ENCODE peak calls at places on chromosomes 16 and 17, in five cellular contexts. T is uterus, I is endodermal cell, U is neuronal stem cell, Q is pancreas. S is an unnamed sample. For H3K36me3, the result is how much of the 10 kb centered on the place peaks cover.

GRCh38 chr17:37191219-37191618 is 184.6 kb upstream of the C17orf78 start:
- DNase-seq in U (no peak), T (no peak), Q (no peak), I (no peak), S (no peak)

GRCh38 chr16:79949417-79949816 is 348.9 kb upstream of the MAF start:
- DNase-seq in Q (no peak), T (no peak), I (no peak), U (no peak), S (no peak)

GRCh38 chr17:65530158-65530984 is 31.1 kb downstream of the AXIN2 start:
- DNase-seq in T (no peak), I (peak), U (no peak), Q (no peak), S (peak)

GRCh38 chr16:87051526-87052320 is 265.5 kb downstream of the C16orf95 start:
- DNase-seq in T (no peak), I (no peak), U (no peak), Q (no peak), S (no peak)

GRCh38 chr16:10120953-10121352 is 61.3 kb downstream of the GRIN2A start:
- DNase-seq in I (no peak), T (no peak), Q (no peak), U (no peak), S (no peak)

GRCh38 chr16:73187163-73187562 is 139.2 kb upstream of the ZFHX3 start:
- DNase-seq in Q (no peak), U (no peak), I (no peak), T (no peak), S (no peak)

GRCh38 chr16:78879046-78879445 is 721.5 kb downstream of the MAF start:
- DNase-seq in Q (no peak), I (no peak), T (no peak), U (no peak), S (no peak)

GRCh38 chr17:56934280-56934679 is 20.4 kb upstream of the TRIM25 start:
- DNase-seq in I (no peak), U (no peak), T (no peak), Q (no peak), S (no peak)

GRCh38 chr17:49365667-49366066 is 3.6 kb upstream of the ZNF652 start:
- DNase-seq in U (no peak), Q (no peak), I (peak), T (no peak), S (no peak)

GRCh38 chr17:63696381-63696961 is 3.5 kb downstream of the LIMD2 start:
- DNase-seq in I (peak), T (no peak), U (peak), Q (no peak), S (no peak)

GRCh38 chr17:61594294-61594825 is 3.3 kb upstream of the NACA2 start:
- DNase-seq in U (no peak), Q (no peak), I (no peak), T (no peak), S (no peak)

GRCh38 chr16:13643412-13643811 is 276.5 kb upstream of the ERCC4 start:
- DNase-seq in Q (no peak), T (no peak), I (no peak), U (no peak), S (no peak)

DNA sequence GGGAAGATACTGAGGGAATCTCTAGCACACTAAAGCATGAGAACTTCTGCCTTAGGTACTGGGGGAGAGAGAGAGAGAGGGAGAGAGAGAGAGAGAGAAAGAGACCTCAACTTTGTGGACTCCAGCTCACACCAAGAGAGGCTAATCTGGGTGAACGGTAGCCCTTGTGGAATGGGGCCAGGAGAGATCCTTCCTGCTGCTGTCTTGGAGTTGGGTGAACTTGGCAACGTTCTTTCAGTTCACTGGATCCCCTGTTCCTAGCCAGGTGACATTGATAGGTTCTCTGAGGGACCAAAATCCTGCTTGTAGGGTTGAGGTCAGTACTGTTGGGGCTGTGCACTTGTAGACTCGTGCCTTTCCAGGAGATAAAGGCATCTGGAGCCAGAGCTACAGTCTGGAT is 26.5 kb upstream of the WFIKKN2 start:
- DNase-seq in Q (no peak), U (no peak), T (no peak), I (no peak), S (no peak)
- H3K4me3 ChIP-seq in Q (no peak), U (no peak), T (no peak), I (no peak), S (no peak)

GRCh38 chr17:33144837-33145236 is 148.3 kb downstream of the ASIC2 start:
- DNase-seq in I (no peak), Q (no peak), U (no peak), T (no peak), S (no peak)
- H3K36me3 ChIP-seq in I (under half), Q (under half), U (under half), T (under half), S (under half)

GRCh38 chr17:33832295-33832694 is 422.8 kb upstream of the CCL2 start:
- DNase-seq in T (no peak), U (peak), Q (no peak), I (peak), S (no peak)
- H3K4me3 ChIP-seq in T (no peak), U (no peak), Q (no peak), I (no peak), S (no peak)

GRCh38 chr16:80971814-80972213 is 34.9 kb downstream of the CMC2 start:
- DNase-seq in Q (no peak), T (no peak), U (no peak), I (no peak), S (no peak)

GRCh38 chr16:80976946-80977345 is 29.7 kb downstream of the CMC2 start:
- DNase-seq in U (no peak), Q (no peak), T (no peak), I (no peak), S (no peak)

GRCh38 chr16:80973991-80974390 is 32.7 kb downstream of the CMC2 start:
- DNase-seq in Q (no peak), T (no peak), U (no peak), I (no peak), S (no peak)

GRCh38 chr16:80972611-80973010 is 34.1 kb downstream of the CMC2 start:
- DNase-seq in Q (no peak), I (no peak), U (no peak), T (no peak), S (no peak)

DNA sequence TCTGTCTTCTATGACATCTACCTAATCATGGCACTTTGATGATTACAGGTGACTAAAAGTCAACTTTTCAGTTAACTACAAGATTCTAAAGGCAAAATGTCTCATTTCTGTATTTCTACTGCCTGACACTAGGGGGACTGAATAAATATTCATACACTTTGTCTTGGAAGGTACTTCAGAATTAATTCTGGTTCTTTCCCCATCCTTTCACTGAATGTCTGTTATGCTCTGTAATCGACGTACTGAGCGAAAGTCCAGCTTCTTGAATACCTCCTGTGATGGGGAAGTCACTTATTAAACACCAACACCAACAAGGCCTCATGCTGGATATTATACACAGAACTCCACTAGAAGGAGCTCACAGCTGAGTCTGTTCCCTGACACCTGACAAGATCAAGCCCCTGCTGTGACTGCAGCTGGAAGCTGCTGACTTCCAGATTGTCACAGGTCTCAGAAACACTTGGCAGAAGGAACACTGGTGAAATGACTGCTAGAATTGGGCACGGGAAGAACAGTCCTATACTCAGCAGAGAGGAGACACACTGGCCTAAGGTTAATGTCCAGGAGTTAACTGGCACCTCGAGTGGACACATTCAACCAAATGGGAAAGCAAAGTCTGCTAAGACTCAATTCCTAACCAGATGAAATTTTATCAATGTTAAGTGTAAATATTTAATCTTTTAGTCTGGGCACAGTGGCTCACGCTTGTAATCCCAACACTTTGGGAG is 31.9 kb downstream of the CMC2 start:
- DNase-seq in T (no peak), Q (no peak), I (peak), U (no peak), S (no peak)
- H3K36me3 ChIP-seq in T (under half), Q (under half), I (under half), U (under half), S (under half)

GRCh38 chr16:85796599-85796998 is 2.7 kb downstream of the EMC8 start:
- DNase-seq in T (no peak), U (no peak), Q (no peak), I (no peak), S (no peak)

GRCh38 chr16:85800321-85800669 is 800 bp downstream of the COX4I1 start:
- DNase-seq in Q (no peak), I (no peak), T (no peak), U (no peak), S (no peak)

GRCh38 chr16:85798901-85799496 is 345 bp downstream of the EMC8 start:
- DNase-seq in T (no peak), I (peak), U (no peak), Q (peak), S (peak)

GRCh38 chr16:85799497-85800320 is at the start of the genes COX4I1 and EMC8:
- DNase-seq in I (peak), Q (peak), U (peak), T (peak), S (peak)

GRCh38 chr16:85798283-85798776 is 1.0 kb downstream of the EMC8 start:
- DNase-seq in I (peak), T (no peak), Q (no peak), U (no peak), S (no peak)
- H3K4me3 ChIP-seq in I (peak), T (peak), Q (peak), U (peak), S (peak)

DNA sequence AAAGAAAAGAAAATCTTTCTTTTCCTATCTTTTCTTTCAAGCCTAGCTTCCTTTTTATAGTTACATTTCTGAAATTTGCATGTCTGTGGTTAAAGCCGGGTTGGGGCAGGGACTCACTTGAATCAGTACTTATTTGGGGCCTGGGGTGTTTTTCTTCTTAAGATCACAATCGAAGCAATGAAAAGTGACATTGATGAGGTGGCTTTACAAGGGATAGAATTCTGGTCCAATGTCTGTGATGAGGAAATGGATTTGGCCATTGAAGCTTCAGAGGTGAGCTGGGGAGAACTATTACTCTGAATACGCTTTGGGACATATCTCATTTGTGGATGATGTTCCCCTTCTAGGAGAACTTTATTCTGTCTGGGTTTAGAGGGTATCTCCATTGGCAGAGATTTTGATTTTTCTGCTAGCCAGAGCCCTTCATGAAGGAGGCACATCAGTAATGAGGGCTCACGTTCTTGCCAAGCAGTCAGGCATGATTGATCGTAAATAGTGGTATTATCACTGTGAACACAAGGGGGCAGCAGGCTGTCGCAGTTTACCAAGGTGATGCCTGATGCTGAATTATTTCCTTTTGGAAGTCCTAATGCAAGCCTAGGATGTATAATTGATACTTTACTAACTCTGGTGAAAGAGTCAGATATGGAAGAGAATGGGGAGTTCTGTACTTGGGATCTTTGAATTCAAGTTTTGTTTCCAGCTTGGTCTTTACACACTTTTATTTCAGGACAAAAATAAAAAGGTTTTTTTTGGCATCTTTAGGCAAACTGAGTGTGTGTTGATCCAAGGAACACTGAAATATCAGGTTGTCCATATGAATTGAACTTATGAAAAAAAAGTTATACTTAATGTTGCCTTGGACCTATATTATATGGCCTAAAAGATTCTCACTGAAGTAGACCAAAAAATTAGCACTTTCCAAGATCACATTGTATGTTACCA is 14.6 kb downstream of the KPNB1 start:
- DNase-seq in T (peak), Q (no peak), I (peak), U (peak), S (peak)
- H3K36me3 ChIP-seq in T (under half), Q (under half), I (half or more), U (under half), S (under half)

GRCh38 chr17:75693500-75694481 is 26.7 kb downstream of the SAP30BP start:
- DNase-seq in U (peak), Q (peak), T (peak), I (peak), S (no peak)

GRCh38 chr17:75689441-75689873 is 22.3 kb downstream of the SAP30BP start:
- DNase-seq in T (no peak), U (no peak), I (no peak), Q (peak), S (no peak)

GRCh38 chr17:75692976-75693375 is 25.8 kb downstream of the SAP30BP start:
- DNase-seq in Q (no peak), T (no peak), U (no peak), I (no peak), S (no peak)

GRCh38 chr17:75694536-75694935 is 26.7 kb upstream of the ITGB4 start:
- DNase-seq in I (no peak), Q (no peak), U (no peak), T (no peak), S (no peak)

DNA sequence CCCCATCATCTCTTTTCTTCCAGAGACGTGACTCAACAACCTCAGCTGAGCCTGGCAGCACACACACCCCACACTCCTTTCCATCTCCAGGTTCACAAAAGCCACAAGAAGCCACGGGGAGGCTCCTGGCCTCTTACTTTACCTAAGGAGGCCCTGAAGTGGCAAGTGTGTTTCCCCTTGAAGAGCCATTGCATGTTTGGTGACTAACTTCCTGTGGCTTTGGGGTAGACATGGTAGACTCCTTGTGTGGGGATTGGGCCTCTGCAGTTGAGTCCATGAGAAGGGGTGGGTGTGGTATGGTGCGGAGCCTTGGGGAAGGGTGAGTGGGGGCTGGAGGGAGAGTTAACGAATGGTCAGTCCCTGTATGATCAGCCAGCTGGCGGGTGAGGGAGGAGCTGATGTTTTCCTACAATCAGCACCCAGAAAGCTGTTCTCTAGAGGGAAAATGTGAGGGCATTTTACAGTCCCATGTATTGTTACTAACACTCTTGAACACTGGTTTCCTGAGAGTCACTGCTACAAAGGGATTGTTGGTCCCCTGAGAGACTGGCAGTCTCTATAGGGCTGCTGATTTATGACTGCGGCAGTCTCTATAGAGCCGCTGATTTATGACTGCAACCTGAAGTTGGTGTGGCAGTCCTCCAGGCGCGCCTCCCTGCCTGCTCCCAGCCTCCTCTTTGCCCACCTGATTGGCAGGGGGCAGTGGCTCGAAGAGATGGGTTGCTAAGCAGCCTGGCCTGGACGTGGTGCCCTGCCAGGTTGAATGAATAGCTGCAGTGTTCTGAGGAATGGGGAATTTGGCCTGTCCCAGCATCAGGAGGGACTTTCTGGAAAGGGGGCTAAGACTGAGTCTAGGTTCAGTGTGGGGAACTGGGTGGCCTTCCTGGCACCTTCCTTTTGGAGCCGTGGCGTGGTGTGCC is 24.5 kb downstream of the SAP30BP start:
- DNase-seq in I (no peak), U (no peak), Q (no peak), T (no peak), S (no peak)
- H3K4me3 ChIP-seq in I (no peak), U (no peak), Q (no peak), T (no peak), S (no peak)

GRCh38 chr16:68698091-68698490 is 39.0 kb upstream of the CDH1 start:
- DNase-seq in Q (no peak), T (no peak), I (no peak), U (no peak), S (no peak)

GRCh38 chr16:68700120-68700519 is 37.0 kb upstream of the CDH1 start:
- DNase-seq in U (no peak), Q (no peak), I (no peak), T (no peak), S (peak)

GRCh38 chr16:68695575-68695974 is 41.5 kb upstream of the CDH1 start:
- DNase-seq in I (no peak), T (no peak), Q (no peak), U (no peak), S (no peak)

DNA sequence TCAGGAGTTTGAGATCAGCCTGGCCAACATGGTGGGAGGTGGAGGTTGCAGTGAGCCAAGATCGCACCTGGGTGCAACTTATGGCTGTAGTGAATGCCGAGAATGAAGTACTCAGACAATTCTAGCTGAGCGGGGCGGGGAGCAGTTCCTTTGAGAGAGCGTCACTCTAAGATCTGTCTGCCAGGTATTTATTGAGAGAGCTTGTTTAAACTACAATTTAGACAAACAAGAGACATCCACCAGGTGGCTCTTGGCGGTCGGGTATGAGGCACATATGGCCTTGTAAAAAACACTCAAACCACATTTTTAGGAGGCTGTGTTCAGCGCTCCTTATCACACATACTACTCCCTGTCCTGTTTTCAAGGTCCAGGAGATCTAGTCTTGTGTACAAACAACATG is 40.6 kb upstream of the CDH1 start:
- DNase-seq in Q (no peak), U (no peak), T (no peak), I (no peak), S (no peak)
- H3K36me3 ChIP-seq in Q (under half), U (under half), T (under half), I (under half), S (under half)

GRCh38 chr16:46743232-46743719 is 4.9 kb downstream of the MYLK3 start:
- DNase-seq in U (no peak), Q (peak), T (no peak), I (peak), S (no peak)
- H3K4me3 ChIP-seq in U (no peak), Q (no peak), T (no peak), I (no peak), S (no peak)

DNA sequence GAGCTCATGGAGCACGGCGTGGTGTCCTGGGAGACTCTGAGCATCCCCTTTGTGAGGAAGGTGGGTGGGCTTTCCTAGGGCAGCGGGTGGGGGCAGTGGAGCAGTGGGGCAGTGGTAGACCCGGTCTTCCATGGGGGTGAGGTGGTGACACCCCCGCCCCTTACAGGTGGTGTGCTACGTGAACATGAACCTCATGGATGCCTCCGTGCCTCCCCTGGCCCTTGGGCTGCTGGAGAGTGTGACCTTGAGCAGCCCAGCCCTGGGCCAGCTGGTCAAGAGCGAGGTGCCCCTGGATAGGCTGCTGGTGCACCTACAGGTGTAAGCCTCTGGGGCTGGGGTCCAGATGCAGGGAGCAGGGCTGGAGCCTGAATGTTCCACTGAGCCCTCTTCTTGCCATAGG is 1.6 kb downstream of the ELMO3 start:
- DNase-seq in I (no peak), U (no peak), Q (no peak), T (no peak), S (no peak)
- H3K36me3 ChIP-seq in I (half or more), U (under half), Q (under half), T (under half), S (under half)